ENCODE peak calls at places on chromosomes 12 and 14, in seven cellular contexts. H, E, I, T, P, C and J are unnamed samples.

GRCh38 chr14:71684323-71684722 is 247.9 kb upstream of the RGS6 start:
- DNase-seq in H (no peak), E (no peak), I (no peak), T (no peak), P (no peak), C (no peak), J (no peak)

GRCh38 chr12:68467514-68467913 is 135.4 kb upstream of the MDM1 start:
- DNase-seq in H (no peak), E (no peak), I (no peak), T (no peak), P (no peak), C (no peak), J (no peak)

GRCh38 chr14:39488600-39488999 is 56.4 kb upstream of the FBXO33 start:
- DNase-seq in H (no peak), E (no peak), I (no peak), T (no peak), P (no peak), C (peak), J (no peak)

GRCh38 chr12:124713041-124713435 is 145.6 kb upstream of the NCOR2 start:
- DNase-seq in H (peak), E (no peak), I (peak), T (no peak), P (no peak), C (no peak), J (no peak)

GRCh38 chr12:12384601-12385321 is 27.9 kb downstream of the BORCS5 start:
- DNase-seq in H (no peak), E (peak), I (no peak), T (no peak), P (no peak), C (no peak), J (peak)

GRCh38 chr14:35687335-35687939 is 121.7 kb downstream of the RALGAPA1 start:
- DNase-seq in H (no peak), E (peak), I (peak), T (no peak), P (peak), C (peak), J (no peak)

GRCh38 chr12:58888131-58888783 is 32.0 kb downstream of the LRIG3 start:
- DNase-seq in H (no peak), E (no peak), I (no peak), T (no peak), P (peak), C (peak), J (no peak)

GRCh38 chr12:10365716-10366433 is 24.0 kb downstream of the KLRK1 start:
- DNase-seq in H (no peak), E (no peak), I (no peak), T (no peak), P (no peak), C (peak), J (no peak)

GRCh38 chr12:11688831-11689230 is 39.4 kb downstream of the ETV6 start:
- DNase-seq in H (no peak), E (no peak), I (no peak), T (no peak), P (no peak), C (peak), J (no peak)

GRCh38 chr14:104975481-104976197 is 2.5 kb downstream of the AHNAK2 start:
- DNase-seq in H (no peak), E (no peak), I (no peak), T (no peak), P (no peak), C (no peak), J (no peak)

GRCh38 chr14:38366374-38366773 is 110.5 kb upstream of the CLEC14A start:
- DNase-seq in H (no peak), E (no peak), I (no peak), T (no peak), P (no peak), C (no peak), J (no peak)

GRCh38 chr14:32571551-32571950 is 242.5 kb downstream of the AKAP6 start:
- DNase-seq in H (no peak), E (no peak), I (no peak), T (no peak), P (no peak), C (no peak), J (no peak)

GRCh38 chr12:65673732-65674131 is 150.6 kb upstream of the HMGA2 start:
- DNase-seq in H (no peak), E (no peak), I (no peak), T (no peak), P (no peak), C (peak), J (no peak)

GRCh38 chr14:80981156-80981555 is 25.7 kb downstream of the TSHR start:
- DNase-seq in H (no peak), E (no peak), I (no peak), T (no peak), P (no peak), C (no peak), J (no peak)

GRCh38 chr12:111377440-111377839 is 8.5 kb upstream of the PHETA1 start:
- DNase-seq in H (no peak), E (no peak), I (no peak), T (no peak), P (no peak), C (no peak), J (no peak)

GRCh38 chr12:52335598-52336262 is 14.5 kb upstream of the KRT83 start:
- DNase-seq in H (no peak), E (no peak), I (peak), T (no peak), P (no peak), C (no peak), J (no peak)

GRCh38 chr14:94879504-94879903 is 109.6 kb upstream of the GSC start:
- DNase-seq in H (no peak), E (no peak), I (no peak), T (no peak), P (no peak), C (no peak), J (no peak)

GRCh38 chr12:13192719-13193118 is 3.8 kb upstream of the EMP1 start:
- DNase-seq in H (no peak), E (no peak), I (no peak), T (no peak), P (no peak), C (no peak), J (no peak)

DNA sequence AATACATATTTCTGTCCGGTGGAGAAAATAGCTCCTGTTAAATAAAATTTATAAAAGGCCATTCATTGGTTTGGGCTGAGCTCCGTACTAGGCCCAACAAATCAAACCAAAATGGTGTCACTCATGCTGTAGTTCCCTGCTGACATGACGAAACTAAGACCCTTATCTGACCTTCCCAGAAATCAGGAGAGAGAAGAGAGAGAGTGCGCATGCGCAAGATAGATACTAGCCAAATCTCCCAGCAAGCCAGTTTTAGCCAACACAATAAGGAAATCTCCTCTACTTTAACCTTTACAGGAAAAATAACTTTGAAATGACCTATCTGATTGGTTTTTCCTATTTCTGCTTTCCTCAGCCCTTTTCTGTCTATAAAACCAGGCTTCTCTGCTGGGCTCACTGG is 152.7 kb upstream of the RMST start:
- DNase-seq in H (no peak), E (no peak), I (no peak), T (no peak), P (no peak), C (no peak), J (no peak)
- TF ChIP-seq POLR2A in H (no peak), E (no peak), I (no peak), T (no peak), P (no peak), C (no peak), J (no peak)

GRCh38 chr14:89419973-89420482 is 3.0 kb upstream of the FOXN3 start:
- DNase-seq in H (no peak), E (no peak), I (no peak), T (no peak), P (no peak), C (no peak), J (no peak)
- TF ChIP-seq POLR2A in H (no peak), E (no peak), I (no peak), T (no peak), P (no peak), C (no peak), J (no peak)

GRCh38 chr12:56333197-56333678 is 562 bp downstream of the PAN2 start:
- DNase-seq in H (peak), E (no peak), I (no peak), T (no peak), P (peak), C (no peak), J (no peak)
- TF ChIP-seq POLR2A in H (no peak), E (no peak), I (no peak), T (peak), P (no peak), C (no peak), J (no peak)

GRCh38 chr14:93073833-93074769 is 41.6 kb downstream of the ITPK1 start:
- DNase-seq in H (no peak), E (peak), I (no peak), T (no peak), P (no peak), C (peak), J (no peak)
- TF ChIP-seq POLR2A in H (no peak), E (no peak), I (no peak), T (no peak), P (no peak), C (no peak), J (no peak)